ENCODE peak calls at places on chromosomes 6 and 20, in ten cellular contexts. P is H9; S is transverse colon; B is pancreas; G is body of pancreas; O is H7; I is stomach; A is naive thymus-derived CD4-positive, alpha-beta T cell; Q is cardiac muscle cell; M is heart left ventricle. F is an unnamed sample.

GRCh38 chr6:12602951-12603710 is 113.4 kb upstream of the PHACTR1 start:
- DNase-seq in M (no peak), S (peak; percentile 19), P (no peak), G (peak; percentile 39), O (no peak), B (peak; percentile 21), Q (peak; percentile 92), I (peak; percentile 34), A (no peak), F (no peak)

GRCh38 chr6:122789078-122789861 is at the start of gene SMPDL3A:
- DNase-seq in M (peak; percentile 85), P (peak; percentile 83), B (peak; percentile 80), S (peak; percentile 83), A (no peak), O (peak; percentile 85), I (peak; percentile 70), G (peak; percentile 81), Q (peak; percentile 86), F (peak; percentile 61)

GRCh38 chr6:31293343-31293742 is 21.5 kb upstream of the HLA-C start:
- DNase-seq in O (peak; percentile 43), I (no peak), B (no peak), A (no peak), G (no peak), Q (peak; percentile 57), P (no peak), M (no peak), S (no peak), F (no peak)

GRCh38 chr6:40918035-40918651 is 120.9 kb downstream of the UNC5CL start:
- DNase-seq in A (no peak), G (peak; percentile 28), B (no peak), O (peak; percentile 35), M (no peak), S (no peak), I (no peak), P (peak; percentile 39), Q (no peak), F (no peak)

GRCh38 chr6:32188381-32189081 is 1.5 kb downstream of the PBX2 start:
- DNase-seq in I (no peak), M (no peak), S (no peak), A (no peak), P (peak; percentile 28), G (no peak), Q (peak; percentile 39), B (no peak), O (peak; percentile 58), F (no peak)

GRCh38 chr20:54123587-54124180 is 50.1 kb downstream of the CYP24A1 start:
- DNase-seq in A (no peak), M (no peak), P (peak; percentile 91), I (peak; percentile 84), B (peak; percentile 51), Q (peak; percentile 75), O (peak; percentile 41), G (peak; percentile 75), S (peak; percentile 79), F (peak; percentile 83)

GRCh38 chr6:11632795-11633511 is 95.4 kb downstream of the TMEM170B start:
- DNase-seq in S (no peak), B (no peak), A (no peak), G (peak; percentile 53), I (no peak), M (no peak), O (no peak), P (no peak), Q (peak; percentile 23), F (no peak)

GRCh38 chr6:13488015-13488895 is 855 bp upstream of the GFOD1 start:
- DNase-seq in A (no peak), S (peak; percentile 59), P (peak; percentile 51), Q (peak; percentile 72), M (peak; percentile 77), I (peak; percentile 47), G (peak; percentile 46), O (peak; percentile 74), B (peak; percentile 46), F (no peak)

GRCh38 chr6:54431466-54431865 is 123.2 kb downstream of the TINAG start:
- DNase-seq in Q (peak; percentile 31), S (no peak), O (no peak), A (no peak), I (no peak), P (no peak), B (no peak), G (no peak), M (no peak), F (no peak)

GRCh38 chr20:56582557-56582956 is 46.5 kb upstream of the TFAP2C start:
- DNase-seq in B (no peak), P (no peak), Q (no peak), A (no peak), I (no peak), M (no peak), O (no peak), S (no peak), G (no peak), F (no peak)

GRCh38 chr20:56579261-56579660 is 46.2 kb downstream of the FAM209B start:
- DNase-seq in A (no peak), B (no peak), M (no peak), Q (no peak), O (peak; percentile 25), S (peak; percentile 51), P (no peak), G (no peak), I (no peak), F (no peak)

GRCh38 chr20:56575961-56576360 is 42.9 kb downstream of the FAM209B start:
- DNase-seq in M (no peak), P (no peak), O (no peak), S (no peak), B (no peak), I (no peak), A (no peak), G (no peak), Q (no peak), F (no peak)

GRCh38 chr20:56580226-56580625 is 47.2 kb downstream of the FAM209B start:
- DNase-seq in I (no peak), A (no peak), P (no peak), S (no peak), O (peak; percentile 11), B (no peak), M (no peak), Q (no peak), G (no peak), F (no peak)

GRCh38 chr20:56581701-56582100 is 47.4 kb upstream of the TFAP2C start:
- DNase-seq in P (no peak), B (no peak), G (no peak), A (no peak), Q (no peak), M (no peak), I (no peak), S (no peak), O (no peak), F (no peak)
- H3K27me3 ChIP-seq in P (no peaks in the 10 kb centered on the region), B (no peaks in the 10 kb centered on the region), G (no peaks in the 10 kb centered on the region), A (no peaks in the 10 kb centered on the region), Q (no peaks in the 10 kb centered on the region), M (no peaks in the 10 kb centered on the region), I (no peaks in the 10 kb centered on the region), S (no peaks in the 10 kb centered on the region), O (no peaks in the 10 kb centered on the region), F (no peaks in the 10 kb centered on the region)

DNA sequence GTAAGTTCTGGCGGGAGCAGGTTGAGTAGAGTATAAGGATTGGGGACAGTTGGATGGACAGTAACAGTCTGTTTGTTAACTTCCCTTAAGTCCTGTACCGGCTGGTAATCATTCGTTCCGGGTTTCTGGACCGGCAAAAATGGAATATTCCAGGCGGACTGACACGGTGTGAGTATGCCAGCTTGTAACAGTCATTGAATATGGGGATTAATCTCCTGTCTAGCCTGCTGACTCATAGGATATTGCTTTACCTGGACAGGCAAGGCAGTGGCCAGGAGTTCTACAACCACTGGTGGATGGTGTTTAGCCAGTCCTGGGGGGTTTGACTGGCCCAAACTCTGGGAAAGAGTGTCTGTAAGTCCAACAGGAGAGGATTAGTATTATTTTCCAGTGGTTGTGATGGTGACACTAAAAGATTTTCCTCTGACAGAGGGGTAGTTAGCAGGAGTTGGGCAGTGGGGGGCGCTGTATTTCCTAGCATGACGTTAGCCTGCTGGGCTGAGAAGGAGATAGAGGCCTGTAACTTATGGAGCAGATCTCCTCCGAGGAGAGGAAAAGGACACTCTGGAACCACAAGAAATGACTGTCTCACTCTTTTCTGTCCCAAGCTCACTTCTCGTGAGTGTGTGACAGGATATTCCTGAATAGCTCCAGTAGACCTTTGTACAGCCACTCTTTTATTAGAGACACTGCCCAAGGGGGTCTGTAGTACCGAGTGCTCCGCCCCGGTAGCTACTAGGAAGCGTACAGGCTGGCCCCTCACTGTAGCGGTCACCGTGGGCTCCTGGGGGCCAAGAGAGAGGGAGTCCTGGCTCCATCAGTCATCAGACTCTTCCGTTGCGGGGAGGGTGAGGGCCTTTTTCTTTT is 152.2 kb downstream of the TRIM27 start:
- DNase-seq in Q (no peak), B (no peak), P (peak; percentile 82), M (no peak), I (no peak), S (no peak), O (no peak), G (no peak), A (no peak), F (no peak)
- H3K27me3 ChIP-seq in Q (peaks cover 96% of the 10 kb centered on the region), B (peaks cover 27% of the 10 kb centered on the region), P (peaks cover 88% of the 10 kb centered on the region), M (peaks cover 100% of the 10 kb centered on the region), I (peaks cover 30% of the 10 kb centered on the region), S (peaks cover 100% of the 10 kb centered on the region), O (peaks cover 92% of the 10 kb centered on the region), G (peaks cover 52% of the 10 kb centered on the region), A (peaks cover 18% of the 10 kb centered on the region), F (peaks cover 9% of the 10 kb centered on the region)

GRCh38 chr6:149158076-149158475 is 159.4 kb upstream of the TAB2 start:
- DNase-seq in Q (no peak), O (no peak), S (no peak), G (no peak), M (no peak), P (no peak), A (no peak), B (no peak), I (no peak), F (no peak)
- H3K27me3 ChIP-seq in Q (no peaks in the 10 kb centered on the region), O (no peaks in the 10 kb centered on the region), S (no peaks in the 10 kb centered on the region), G (no peaks in the 10 kb centered on the region), M (no peaks in the 10 kb centered on the region), P (no peaks in the 10 kb centered on the region), A (no peaks in the 10 kb centered on the region), B (no peaks in the 10 kb centered on the region), I (no peaks in the 10 kb centered on the region), F (no peaks in the 10 kb centered on the region)

GRCh38 chr20:56807118-56807517 is 178.0 kb downstream of the TFAP2C start:
- DNase-seq in P (no peak), A (no peak), G (no peak), I (no peak), S (no peak), M (no peak), Q (no peak), B (no peak), O (peak; percentile 64), F (no peak)

GRCh38 chr20:56808732-56809131 is 179.6 kb downstream of the TFAP2C start:
- DNase-seq in S (peak; percentile 44), P (peak; percentile 42), O (peak; percentile 51), G (no peak), Q (no peak), A (no peak), M (no peak), B (no peak), I (no peak), F (no peak)

GRCh38 chr20:56810141-56810540 is 181.0 kb downstream of the TFAP2C start:
- DNase-seq in O (no peak), Q (peak; percentile 58), G (no peak), B (no peak), M (no peak), I (no peak), A (no peak), P (no peak), S (no peak), F (no peak)

GRCh38 chr20:56809668-56810067 is 180.6 kb downstream of the TFAP2C start:
- DNase-seq in O (no peak), Q (no peak), S (no peak), I (no peak), A (no peak), G (no peak), M (no peak), P (no peak), B (no peak), F (no peak)

GRCh38 chr20:56808119-56808725 is 179.1 kb downstream of the TFAP2C start:
- DNase-seq in M (no peak), I (no peak), A (no peak), Q (no peak), P (no peak), O (peak; percentile 60), B (no peak), G (no peak), S (peak; percentile 29), F (no peak)
- H3K27me3 ChIP-seq in M (peaks cover 8% of the 10 kb centered on the region), I (peaks cover 4% of the 10 kb centered on the region), A (no peaks in the 10 kb centered on the region), Q (peaks cover 8% of the 10 kb centered on the region), P (no peaks in the 10 kb centered on the region), O (peaks cover 3% of the 10 kb centered on the region), B (no peaks in the 10 kb centered on the region), G (peaks cover 3% of the 10 kb centered on the region), S (no peaks in the 10 kb centered on the region), F (no peaks in the 10 kb centered on the region)

F was measured in lung.